ENCODE peak calls at places on chromosomes 1 and 21, in four cellular contexts. M is skeletal muscle cell, U is HS-5, R is transverse colon. V is an unnamed sample.

GRCh38 chr1:160025314-160025713 is 6.5 kb downstream of the PIGM start:
- DNase-seq in M (no peak), U (no peak), R (no peak), V (no peak)

GRCh38 chr1:62228883-62229187 is 34.2 kb downstream of the L1TD1 start:
- DNase-seq in M (no peak), U (no peak), R (no peak), V (no peak)

GRCh38 chr1:9996624-9997582 is at the start of gene RBP7:
- DNase-seq in M (no peak), U (no peak), R (peak), V (peak)

GRCh38 chr1:62912028-62912638 is 128.2 kb downstream of the ATG4C start:
- DNase-seq in M (no peak), U (no peak), R (no peak), V (no peak)

GRCh38 chr1:85681087-85681486 is 27.1 kb downstream of the ZNHIT6 start:
- DNase-seq in M (peak), U (no peak), R (no peak), V (no peak)

GRCh38 chr1:44485229-44485932 is 80.3 kb downstream of the RNF220 start:
- DNase-seq in M (peak), U (peak), R (no peak), V (no peak)

GRCh38 chr1:228733576-228733975 is 1.7 kb upstream of the RHOU start:
- DNase-seq in M (no peak), U (no peak), R (no peak), V (no peak)

GRCh38 chr1:154759196-154759595 is 110.9 kb downstream of the KCNN3 start:
- DNase-seq in M (no peak), U (no peak), R (no peak), V (no peak)

GRCh38 chr1:37073752-37074151 is 39.4 kb upstream of the GRIK3 start:
- DNase-seq in M (no peak), U (no peak), R (no peak), V (no peak)

GRCh38 chr1:9671377-9672140 is 20.0 kb downstream of the PIK3CD start:
- DNase-seq in M (no peak), U (peak), R (no peak), V (no peak)

GRCh38 chr1:198798923-198799386 is 160.1 kb downstream of the PTPRC start:
- DNase-seq in M (no peak), U (no peak), R (no peak), V (no peak)

GRCh38 chr1:31064685-31065309 is 720 bp downstream of the PUM1 start:
- DNase-seq in M (no peak), U (peak), R (peak), V (peak)

GRCh38 chr1:70656371-70656770 is 245.3 kb downstream of the CTH start:
- DNase-seq in M (no peak), U (no peak), R (no peak), V (no peak)

GRCh38 chr1:59885160-59885832 is 41.3 kb downstream of the CYP2J2 start:
- DNase-seq in M (no peak), U (no peak), R (no peak), V (no peak)

GRCh38 chr1:245060684-245061374 is 94.0 kb upstream of the KIF26B start:
- DNase-seq in M (no peak), U (no peak), R (peak), V (peak)

GRCh38 chr1:2072109-2072806 is 22.0 kb downstream of the PRKCZ start:
- DNase-seq in M (no peak), U (no peak), R (peak), V (peak)

GRCh38 chr21:37028579-37028978 is 22.1 kb downstream of the RIPPLY3 start:
- DNase-seq in M (no peak), U (no peak), R (no peak), V (no peak)

GRCh38 chr1:179550753-179551682 is 24.7 kb downstream of the NPHS2 start:
- DNase-seq in M (peak), U (peak), R (no peak), V (no peak)

GRCh38 chr1:212982430-212983152 is 32.2 kb downstream of the VASH2 start:
- DNase-seq in M (no peak), U (no peak), R (no peak), V (no peak)

GRCh38 chr1:195332102-195332501 is 1276.1 kb downstream of the KCNT2 start:
- DNase-seq in M (no peak), U (no peak), R (no peak), V (no peak)

GRCh38 chr1:165903672-165904071 is 76.3 kb downstream of the UCK2 start:
- DNase-seq in M (no peak), U (no peak), R (peak), V (peak)

GRCh38 chr1:227315500-227316346 is 2.6 kb downstream of the CDC42BPA start:
- DNase-seq in M (peak), U (no peak), R (peak), V (peak)

GRCh38 chr1:100438375-100438774 is 86.1 kb downstream of the CDC14A start:
- DNase-seq in M (no peak), U (no peak), R (no peak), V (no peak)

GRCh38 chr21:29499734-29500343 is 201.1 kb downstream of the BACH1 start:
- DNase-seq in M (no peak), U (no peak), R (no peak), V (no peak)

GRCh38 chr1:27380223-27380622 is 2.9 kb downstream of the CD164L2 start:
- DNase-seq in M (no peak), U (no peak), R (no peak), V (no peak)

GRCh38 chr1:223123238-223123976 is 19.6 kb downstream of the TLR5 start:
- DNase-seq in M (no peak), U (no peak), R (peak), V (peak)

GRCh38 chr1:189775343-189775742 is 702.3 kb downstream of the BRINP3 start:
- DNase-seq in M (peak), U (peak), R (no peak), V (no peak)

GRCh38 chr1:17168480-17168878 is 36.4 kb upstream of the PADI1 start:
- DNase-seq in M (peak), U (peak), R (no peak), V (no peak)

GRCh38 chr1:205576805-205577761 is 54.7 kb downstream of the ELK4 start:
- DNase-seq in M (no peak), U (no peak), R (peak), V (peak)

GRCh38 chr1:27876341-27877114 is 4.2 kb downstream of the THEMIS2 start:
- DNase-seq in M (no peak), U (no peak), R (no peak), V (no peak)

V was measured in colonic mucosa.